ENCODE peak calls at places on chromosomes 12 and 14, in eight cellular contexts. D is NAMALWA, X is NT2/D1, Y is endothelial cell, C is NCI-H1105, V is small intestine, Z is occipital lobe, A is GM04504. M is an unnamed sample.
A peak's percentile ranks its signal among the peaks of the same experiment; 100 is the strongest.

GRCh38 chr12:109944975-109945374 is 44.9 kb downstream of the TCHP start:
- DNase-seq in A (no peak), X (peak; percentile 79), Z (no peak), D (no peak), V (no peak), C (no peak), Y (peak; percentile 60), M (no peak)

GRCh38 chr12:92326877-92327276 is 181.2 kb upstream of the BTG1 start:
- DNase-seq in A (no peak), V (no peak), D (no peak), X (no peak), Z (no peak), Y (no peak), C (no peak), M (no peak)

GRCh38 chr14:96592591-96593388 is 90.6 kb downstream of the PAPOLA start:
- DNase-seq in D (peak; percentile 63), Z (peak; percentile 12), C (no peak), X (no peak), A (peak; percentile 12), Y (peak; percentile 50), V (peak; percentile 62), M (peak; percentile 54)

GRCh38 chr12:69570000-69570516 is 15.2 kb upstream of the CCT2 start:
- DNase-seq in V (no peak), Y (no peak), Z (no peak), D (no peak), A (peak; percentile 57), C (no peak), X (no peak), M (no peak)

GRCh38 chr14:21711360-21711961 is 37.8 kb upstream of the OR4E1 start:
- DNase-seq in Y (peak; percentile 35), X (peak; percentile 6), A (peak; percentile 3), C (no peak), Z (no peak), V (peak; percentile 34), D (peak; percentile 72), M (peak; percentile 51)

GRCh38 chr12:48820406-48820805 is 2.1 kb downstream of the CACNB3 start:
- DNase-seq in D (no peak), V (no peak), Y (no peak), Z (no peak), X (no peak), A (no peak), C (no peak), M (no peak)

GRCh38 chr14:61973981-61974380 is 211.8 kb downstream of the SNAPC1 start:
- DNase-seq in Z (no peak), A (no peak), D (no peak), Y (no peak), V (no peak), C (no peak), X (no peak), M (no peak)

GRCh38 chr12:4579305-4580097 is 17.5 kb downstream of the DYRK4 start:
- DNase-seq in C (no peak), Y (no peak), Z (no peak), X (peak; percentile 51), A (no peak), V (peak; percentile 73), D (peak; percentile 58), M (peak; percentile 33)

GRCh38 chr14:61625171-61625570 is 70.1 kb upstream of the HIF1A start:
- DNase-seq in X (no peak), V (no peak), Y (no peak), Z (no peak), C (no peak), D (no peak), A (no peak), M (no peak)

GRCh38 chr14:59055439-59056045 is 132.9 kb upstream of the DAAM1 start:
- DNase-seq in V (peak; percentile 54), Z (peak; percentile 3), A (peak; percentile 20), C (peak; percentile 50), X (peak; percentile 11), Y (no peak), D (peak; percentile 38), M (peak; percentile 37)

GRCh38 chr14:42779024-42779423 is 1172.3 kb downstream of the LRFN5 start:
- DNase-seq in V (no peak), X (no peak), Y (no peak), C (peak; percentile 76), D (no peak), Z (no peak), A (no peak), M (no peak)

GRCh38 chr12:121467638-121468403 is 67.9 kb downstream of the RNF34 start:
- DNase-seq in A (no peak), C (no peak), V (no peak), X (no peak), Z (no peak), D (peak; percentile 30), Y (peak; percentile 59), M (no peak)

GRCh38 chr12:1500095-1500801 is 94.1 kb downstream of the FBXL14 start:
- DNase-seq in Y (no peak), V (no peak), A (peak; percentile 89), X (no peak), Z (no peak), C (no peak), D (no peak), M (peak; percentile 37)

GRCh38 chr14:51719970-51720369 is 68.3 kb downstream of the FRMD6 start:
- DNase-seq in Y (no peak), A (no peak), V (no peak), C (no peak), D (no peak), X (no peak), Z (no peak), M (no peak)

GRCh38 chr12:41452838-41453237 is 264.7 kb downstream of the PDZRN4 start:
- DNase-seq in V (no peak), C (no peak), D (no peak), Z (no peak), X (no peak), Y (no peak), A (no peak), M (no peak)

GRCh38 chr12:106251636-106252035 is 3.8 kb upstream of the CKAP4 start:
- DNase-seq in Y (no peak), Z (no peak), D (no peak), C (no peak), A (peak; percentile 66), V (no peak), X (no peak), M (peak; percentile 6)